ENCODE peak calls at places on chromosomes 1 and 21, in four cellular contexts. A, E, D and N are unnamed samples.

GRCh38 chr1:9687120-9687875 is 35.8 kb downstream of the PIK3CD start:
- DNase-seq in A (peak; percentile 71), E (peak; percentile 31), D (peak; percentile 84), N (peak; percentile 78)

GRCh38 chr1:36223373-36223995 is 759 bp upstream of the THRAP3 start:
- DNase-seq in A (peak; percentile 65), E (peak; percentile 77), D (peak; percentile 77), N (peak; percentile 71)

GRCh38 chr1:10555635-10556429 is 81.1 kb downstream of the PEX14 start:
- DNase-seq in A (no peak), E (no peak), D (peak; percentile 20), N (no peak)

GRCh38 chr1:75640137-75640536 is 29.2 kb upstream of the SLC44A5 start:
- DNase-seq in A (no peak), E (no peak), D (no peak), N (no peak)

GRCh38 chr1:111008031-111008430 is 44.3 kb upstream of the LRIF1 start:
- DNase-seq in A (no peak), E (no peak), D (no peak), N (no peak)

GRCh38 chr1:241536969-241537368 is 4.8 kb downstream of the KMO start:
- DNase-seq in A (no peak), E (no peak), D (no peak), N (no peak)

GRCh38 chr21:45050786-45051489 is 23.4 kb upstream of the ADARB1 start:
- DNase-seq in A (peak; percentile 73), E (peak; percentile 97), D (peak; percentile 91), N (no peak)

GRCh38 chr1:41496080-41497055 is 11.9 kb upstream of the EDN2 start:
- DNase-seq in A (peak; percentile 72), E (peak; percentile 94), D (peak; percentile 91), N (peak; percentile 76)

GRCh38 chr1:25992689-25993146 is 5.1 kb downstream of the PAFAH2 start:
- DNase-seq in A (no peak), E (no peak), D (no peak), N (no peak)

GRCh38 chr1:25991937-25992688 is 5.8 kb downstream of the PAFAH2 start:
- DNase-seq in A (peak; percentile 42), E (no peak), D (peak; percentile 33), N (no peak)

GRCh38 chr1:25996966-25997758 is 701 bp downstream of the PAFAH2 start:
- DNase-seq in A (no peak), E (peak; percentile 66), D (peak; percentile 85), N (peak; percentile 55)

GRCh38 chr1:25993197-25993951 is 4.5 kb downstream of the PAFAH2 start:
- DNase-seq in A (no peak), E (no peak), D (no peak), N (no peak)

DNA sequence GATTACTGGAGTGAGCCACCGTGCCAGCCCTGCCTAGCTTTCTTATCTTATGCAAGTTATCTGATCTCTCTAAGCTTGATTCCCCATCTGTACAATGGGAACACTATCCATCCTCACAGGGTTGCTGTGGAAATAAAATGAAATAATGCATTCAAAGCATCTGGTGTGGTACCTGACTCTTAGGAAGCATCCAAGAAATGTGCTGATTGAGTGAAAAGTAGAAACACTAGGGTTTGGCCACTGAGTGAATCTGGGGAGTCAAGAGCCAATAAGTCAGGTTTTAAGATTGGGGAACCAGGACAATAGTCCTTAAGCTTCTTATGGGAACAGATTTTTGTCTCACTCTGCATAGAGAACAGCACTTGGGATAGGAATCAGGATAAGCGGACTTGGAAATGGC is 3.5 kb downstream of the PAFAH2 start:
- DNase-seq in A (no peak), E (no peak), D (no peak), N (no peak)
- TF ChIP-seq CTCF in A (no peak), E (no peak), D (no peak), N (no peak)

DNA sequence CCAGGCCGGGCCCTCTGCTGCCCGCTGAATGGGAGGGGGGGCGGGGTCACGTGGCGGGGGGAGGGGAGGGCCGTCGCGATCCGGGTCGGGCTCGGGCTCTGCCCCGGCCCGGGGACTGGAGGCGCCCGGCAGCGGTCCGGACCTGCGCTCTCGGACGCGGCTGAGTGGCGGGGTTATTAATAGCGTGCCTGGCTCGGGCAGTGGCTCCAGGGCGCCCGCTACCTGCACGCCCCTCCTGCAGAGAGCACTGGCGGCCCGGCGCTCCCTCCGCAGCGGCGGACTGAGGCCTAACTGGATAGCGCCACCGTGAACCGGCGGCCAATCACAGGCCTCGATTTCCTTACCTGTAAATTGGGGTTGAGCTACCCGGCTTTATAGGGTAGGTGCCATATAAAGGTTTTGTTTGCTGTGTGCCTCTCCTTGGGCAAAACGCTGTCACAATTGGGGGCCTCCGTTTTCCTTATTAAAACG is 28.0 kb downstream of the AHDC1 start:
- DNase-seq in A (no peak), E (peak; percentile 46), D (peak; percentile 34), N (peak; percentile 59)
- TF ChIP-seq CTCF in A (no peak), E (no peak), D (no peak), N (peak; percentile 25)

GRCh38 chr1:3932156-3932555 is 32.1 kb upstream of the C1orf174 start:
- DNase-seq in A (no peak), E (no peak), D (no peak), N (no peak)
- TF ChIP-seq CTCF in A (no peak), E (no peak), D (no peak), N (no peak)

GRCh38 chr1:166032163-166032562 is 134.6 kb downstream of the FAM78B start:
- DNase-seq in A (no peak), E (no peak), D (no peak), N (no peak)
- TF ChIP-seq CTCF in A (no peak), E (no peak), D (no peak), N (no peak)

GRCh38 chr1:183241446-183241845 is 55.4 kb downstream of the LAMC2 start:
- DNase-seq in A (peak; percentile 26), E (no peak), D (peak; percentile 53), N (no peak)

GRCh38 chr1:183239793-183240625 is 53.9 kb downstream of the LAMC2 start:
- DNase-seq in A (no peak), E (no peak), D (no peak), N (no peak)

GRCh38 chr1:183238071-183238470 is 52.0 kb downstream of the LAMC2 start:
- DNase-seq in A (peak; percentile 70), E (peak; percentile 36), D (peak; percentile 74), N (no peak)

GRCh38 chr1:183237046-183237445 is 51.0 kb downstream of the LAMC2 start:
- DNase-seq in A (no peak), E (no peak), D (no peak), N (no peak)

GRCh38 chr1:183239220-183239742 is 53.2 kb downstream of the LAMC2 start:
- DNase-seq in A (no peak), E (no peak), D (no peak), N (no peak)
- TF ChIP-seq CTCF in A (no peak), E (no peak), D (no peak), N (no peak)

DNA sequence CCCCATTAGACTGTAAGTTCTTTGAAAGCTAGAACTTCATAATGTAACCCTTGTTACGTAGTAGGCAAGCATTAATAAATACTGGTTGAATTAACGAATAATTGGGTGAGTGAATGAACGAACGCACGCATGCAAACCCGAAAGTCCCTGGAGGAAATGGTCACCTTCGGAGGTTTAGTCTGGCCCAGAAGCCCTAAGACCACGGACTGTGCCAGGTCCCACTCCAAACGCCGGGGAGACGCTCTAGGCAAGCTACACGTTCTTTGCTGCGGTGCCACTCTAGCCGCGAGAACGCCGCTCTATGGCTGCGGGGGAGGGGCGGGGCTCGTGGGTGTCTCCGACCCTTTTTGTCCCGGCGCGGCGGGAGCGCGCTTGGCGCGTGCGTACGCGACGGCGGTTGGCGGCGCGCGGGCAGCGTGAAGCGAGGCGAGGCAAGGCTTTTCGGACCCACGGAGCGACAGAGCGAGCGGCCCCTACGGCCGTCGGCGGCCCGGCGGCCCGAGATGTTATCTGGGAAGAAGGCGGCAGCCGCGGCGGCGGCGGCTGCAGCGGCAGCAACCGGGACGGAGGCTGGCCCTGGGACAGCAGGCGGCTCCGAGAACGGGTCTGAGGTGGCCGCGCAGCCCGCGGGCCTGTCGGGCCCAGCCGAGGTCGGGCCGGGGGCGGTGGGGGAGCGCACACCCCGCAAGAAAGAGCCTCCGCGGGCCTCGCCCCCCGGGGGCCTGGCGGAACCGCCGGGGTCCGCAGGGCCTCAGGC is at the start of gene KDM1A:
- DNase-seq in A (peak; percentile 95), E (peak; percentile 98), D (peak; percentile 98), N (peak; percentile 95)
- TF ChIP-seq CTCF in A (peak; percentile 24), E (no peak), D (no peak), N (peak; percentile 43)

GRCh38 chr1:13570924-13571323 is 12.7 kb upstream of the PDPN start:
- DNase-seq in A (no peak), E (no peak), D (no peak), N (no peak)
- TF ChIP-seq CTCF in A (no peak), E (no peak), D (peak; percentile 43), N (peak; percentile 31)